ENCODE peak calls at places on chromosomes 11 and 22, in eight cellular contexts. P is NCI-H2029 treated with DMSO at 0.1 percent for 48 hours; K is NCI-H1417; T is tibial artery; A is cardiac fibroblast; G is RPMI7951; F is stimulated activated CD8-positive, alpha-beta memory T cell treated with anti-CD3 and anti-CD28 coated beads, Interleukin-4, amount 100 ng/mL, for 24 hours; S is astrocyte of the spinal cord. D is an unnamed sample.

GRCh38 chr11:70531281-70532065 is 133.1 kb downstream of the CTTN start:
- DNase-seq in F (no peak), T (no peak), A (no peak), K (no peak), G (no peak), P (no peak), S (no peak), D (no peak)

GRCh38 chr11:86464509-86465221 is 90.0 kb downstream of the CCDC81 start:
- DNase-seq in K (no peak), S (no peak), P (no peak), G (no peak), T (no peak), F (no peak), A (no peak), D (no peak)

GRCh38 chr11:36097219-36097650 is 153.4 kb downstream of the LDLRAD3 start:
- DNase-seq in F (no peak), A (no peak), G (no peak), K (no peak), S (no peak), T (no peak), P (no peak), D (no peak)

GRCh38 chr11:74019860-74020259 is 11.0 kb upstream of the UCP3 start:
- DNase-seq in A (no peak), F (peak), T (no peak), K (no peak), P (no peak), S (peak), G (no peak), D (peak)

GRCh38 chr11:68349461-68350249 is 37.3 kb downstream of the LRP5 start:
- DNase-seq in P (no peak), G (no peak), A (no peak), F (no peak), T (no peak), S (no peak), K (no peak), D (no peak)

GRCh38 chr22:27113211-27114030 is 456.0 kb downstream of the MIAT start:
- DNase-seq in T (peak), G (peak), K (no peak), P (no peak), F (no peak), S (peak), A (peak), D (no peak)

GRCh38 chr11:720642-721346 is 14.8 kb downstream of the EPS8L2 start:
- DNase-seq in A (no peak), F (no peak), P (no peak), T (no peak), K (no peak), G (no peak), S (no peak), D (peak)

GRCh38 chr11:60860943-60861342 is 5.2 kb upstream of the PTGDR2 start:
- DNase-seq in F (no peak), S (peak), T (no peak), A (peak), K (peak), P (no peak), G (no peak), D (no peak)

GRCh38 chr11:76156971-76157427 is 49.3 kb downstream of the WNT11 start:
- DNase-seq in G (no peak), S (no peak), T (no peak), F (no peak), P (no peak), A (no peak), K (no peak), D (no peak)

GRCh38 chr11:117314840-117315239 is 1.2 kb downstream of the BACE1 start:
- DNase-seq in T (no peak), P (no peak), S (no peak), F (no peak), A (no peak), G (no peak), K (peak), D (no peak)

GRCh38 chr11:47705722-47706121 is 9.4 kb downstream of the AGBL2 start:
- DNase-seq in G (no peak), K (no peak), F (no peak), T (no peak), P (no peak), A (no peak), S (no peak), D (no peak)

GRCh38 chr11:76601272-76601671 is 69.3 kb downstream of the LRRC32 start:
- DNase-seq in S (no peak), F (no peak), K (no peak), G (no peak), A (no peak), T (no peak), P (no peak), D (no peak)

GRCh38 chr11:61972796-61973602 is 5.6 kb upstream of the FTH1 start:
- DNase-seq in F (no peak), T (peak), G (peak), A (peak), P (no peak), S (peak), K (no peak), D (no peak)

GRCh38 chr11:63766501-63767270 is 1.9 kb downstream of the ZFTA start:
- DNase-seq in P (no peak), G (no peak), S (no peak), T (no peak), K (no peak), A (no peak), F (no peak), D (no peak)

GRCh38 chr11:8263109-8263768 is 439 bp downstream of the LMO1 start:
- DNase-seq in A (no peak), G (no peak), S (no peak), P (peak), K (peak), F (no peak), T (peak), D (no peak)

GRCh38 chr11:61102667-61103491 is 590 bp downstream of the CD5 start:
- DNase-seq in F (no peak), G (no peak), A (no peak), P (no peak), T (no peak), S (no peak), K (no peak), D (no peak)

GRCh38 chr11:131883332-131883731 is 512.9 kb downstream of the NTM start:
- DNase-seq in T (no peak), K (no peak), G (no peak), F (no peak), P (no peak), A (no peak), S (no peak), D (no peak)

GRCh38 chr11:78419327-78419726 is 1.7 kb upstream of the GAB2 start:
- DNase-seq in F (no peak), S (peak), G (peak), A (peak), T (peak), P (peak), K (peak), D (no peak)

GRCh38 chr11:8934735-8935478 is 2.2 kb upstream of the C11orf16 start:
- DNase-seq in T (no peak), S (peak), F (no peak), P (no peak), G (peak), A (peak), K (no peak), D (no peak)

GRCh38 chr22:20133930-20134549 is 2.4 kb downstream of the ZDHHC8 start:
- DNase-seq in A (no peak), T (no peak), F (no peak), K (no peak), G (no peak), S (no peak), P (no peak), D (no peak)

D was measured in stimulated activated effector memory CD8-positive, alpha-beta T cell treated with anti-CD3 and anti-CD28 coated beads, Interleukin-12 subunit alpha, Interleukin-12 subunit beta, amount 100 ng/mL, for 72 hours.